ENCODE peak calls at places on chromosomes 5 and 9, in ten cellular contexts. A is keratinocyte; L is heart left ventricle; C is PC-3; E is AG04450; B is brain microvascular endothelial cell; F is effector memory CD4-positive, alpha-beta T cell; V is neuronal stem cell; Q is adrenal gland; D is stomach. R is an unnamed sample.
A peak's percentile ranks its signal among the peaks of the same experiment; 100 is the strongest.

GRCh38 chr9:84869091-84869490 is 199.6 kb downstream of the NTRK2 start:
- DNase-seq in C (no peak), A (no peak), L (no peak), E (no peak), D (no peak), Q (no peak), B (no peak), F (no peak), V (no peak), R (no peak)

GRCh38 chr5:176519810-176520720 is 17.1 kb downstream of the RNF44 start:
- DNase-seq in C (no peak), D (no peak), Q (no peak), E (no peak), A (no peak), V (no peak), L (no peak), B (no peak), F (no peak), R (peak; percentile 19)

GRCh38 chr9:72203205-72203803 is 54.1 kb downstream of the GDA start:
- DNase-seq in Q (no peak), C (peak; percentile 56), F (no peak), D (no peak), V (no peak), A (no peak), E (no peak), B (peak; percentile 25), L (no peak), R (peak; percentile 54)

GRCh38 chr9:23825143-23825531 is 903 bp downstream of the ELAVL2 start:
- DNase-seq in C (no peak), F (no peak), V (no peak), Q (no peak), D (no peak), B (no peak), L (no peak), A (no peak), E (no peak), R (no peak)

GRCh38 chr5:173178369-173178910 is 34.1 kb downstream of the BNIP1 start:
- DNase-seq in C (no peak), V (no peak), D (no peak), F (no peak), B (no peak), E (no peak), L (no peak), Q (no peak), A (no peak), R (peak; percentile 6)

GRCh38 chr5:9337908-9338307 is 208.0 kb downstream of the SEMA5A start:
- DNase-seq in A (no peak), C (peak; percentile 96), B (peak; percentile 64), D (no peak), V (no peak), E (peak; percentile 51), Q (no peak), L (no peak), F (no peak), R (no peak)

GRCh38 chr5:79346420-79346824 is 110.5 kb downstream of the JMY start:
- DNase-seq in Q (no peak), A (no peak), B (peak; percentile 83), F (no peak), L (no peak), E (no peak), V (no peak), D (no peak), C (peak; percentile 95), R (no peak)

GRCh38 chr5:132269635-132270344 is 12.3 kb downstream of the PDLIM4 start:
- DNase-seq in A (no peak), F (no peak), V (no peak), Q (peak; percentile 9), E (no peak), C (no peak), L (no peak), B (no peak), D (no peak), R (no peak)

GRCh38 chr5:132274050-132274869 is 16.8 kb downstream of the PDLIM4 start:
- DNase-seq in B (no peak), E (no peak), F (no peak), L (no peak), D (peak; percentile 14), C (no peak), V (no peak), A (no peak), Q (no peak), R (peak; percentile 81)

GRCh38 chr9:16449331-16449730 is 421.1 kb downstream of the BNC2 start:
- DNase-seq in B (no peak), A (no peak), D (no peak), E (no peak), Q (no peak), L (no peak), C (no peak), F (no peak), V (no peak), R (no peak)

GRCh38 chr5:146048994-146049703 is 56.2 kb downstream of the PLAC8L1 start:
- DNase-seq in A (no peak), Q (peak; percentile 51), F (no peak), L (peak; percentile 36), D (peak; percentile 62), C (peak; percentile 92), E (peak; percentile 65), B (peak; percentile 69), V (peak; percentile 65), R (peak; percentile 80)

GRCh38 chr9:77846957-77847574 is 184.5 kb downstream of the GNAQ start:
- DNase-seq in F (no peak), A (no peak), Q (no peak), D (no peak), B (peak; percentile 55), V (no peak), E (no peak), L (peak; percentile 39), C (peak; percentile 24), R (peak; percentile 21)

GRCh38 chr5:152070591-152070990 is 145.9 kb upstream of the GLRA1 start:
- DNase-seq in L (no peak), A (no peak), B (no peak), D (no peak), V (no peak), F (no peak), Q (no peak), E (no peak), C (no peak), R (no peak)

GRCh38 chr5:167296680-167297079 is 994.8 kb upstream of the WWC1 start:
- DNase-seq in F (no peak), A (no peak), B (peak; percentile 6), D (no peak), C (no peak), Q (no peak), V (no peak), L (no peak), E (no peak), R (peak; percentile 71)

GRCh38 chr5:13910637-13911288 is 33.7 kb downstream of the DNAH5 start:
- DNase-seq in C (no peak), E (no peak), F (no peak), L (no peak), B (no peak), V (no peak), D (no peak), A (no peak), Q (no peak), R (no peak)

GRCh38 chr5:4044881-4045280 is 449.2 kb downstream of the IRX1 start:
- DNase-seq in V (no peak), Q (no peak), L (no peak), D (no peak), E (no peak), B (no peak), C (no peak), F (no peak), A (no peak), R (no peak)

DNA sequence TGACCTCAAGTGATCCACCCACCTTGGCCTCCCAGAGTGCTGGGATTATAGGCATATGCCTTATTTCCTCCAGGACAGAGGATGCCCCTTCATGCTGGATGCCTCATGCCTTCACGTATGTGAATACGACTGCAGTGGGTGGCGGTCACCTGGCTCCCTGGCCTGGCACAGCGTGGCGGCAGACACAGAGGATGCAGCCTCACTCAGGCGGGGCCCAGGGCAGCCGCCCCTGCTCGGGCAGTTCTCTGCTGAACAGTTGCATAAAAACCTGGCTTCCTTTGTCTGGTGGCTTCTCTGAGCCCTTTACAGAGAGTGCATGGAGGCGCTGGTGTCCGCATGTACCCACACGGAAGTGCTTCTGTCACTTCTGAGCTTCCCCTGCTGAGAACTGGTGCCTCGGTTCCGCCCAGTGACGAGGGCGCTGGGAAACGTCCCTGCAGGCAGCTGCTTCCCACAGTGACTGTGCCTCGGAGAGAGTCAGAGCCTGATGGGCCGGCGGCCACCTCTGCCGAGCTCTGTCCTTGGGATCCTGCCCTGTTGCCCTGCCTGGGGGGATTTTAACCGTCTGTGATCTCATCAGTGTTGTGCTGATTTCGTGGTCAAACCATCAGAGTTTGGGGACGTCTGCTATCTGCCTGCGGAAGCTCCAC is 153.2 kb upstream of the COL5A1 start:
- DNase-seq in A (no peak), E (no peak), F (no peak), D (no peak), C (no peak), B (peak; percentile 22), L (peak; percentile 60), Q (no peak), V (no peak), R (no peak)
- H3K4me3 ChIP-seq in A (no peak overlapping the region), E (no peak overlapping the region), F (no peak overlapping the region), D (no peak overlapping the region), C (no peak overlapping the region), B (no peak overlapping the region), L (peak overlapping the region; percentile 13), Q (no peak overlapping the region), V (no peak overlapping the region), R (no peak overlapping the region)

GRCh38 chr5:150753863-150754262 is 5.0 kb downstream of the DCTN4 start:
- DNase-seq in D (no peak), L (no peak), F (no peak), V (no peak), B (no peak), A (no peak), E (no peak), C (no peak), Q (no peak), R (no peak)
- H3K27ac ChIP-seq in D (peak overlapping the region; percentile 65), L (no peak overlapping the region), F (no peak overlapping the region), V (no peak overlapping the region), B (no peak overlapping the region), A (no peak overlapping the region), E (no peak overlapping the region), C (no peak overlapping the region), Q (no peak overlapping the region), R (no peak overlapping the region)

DNA sequence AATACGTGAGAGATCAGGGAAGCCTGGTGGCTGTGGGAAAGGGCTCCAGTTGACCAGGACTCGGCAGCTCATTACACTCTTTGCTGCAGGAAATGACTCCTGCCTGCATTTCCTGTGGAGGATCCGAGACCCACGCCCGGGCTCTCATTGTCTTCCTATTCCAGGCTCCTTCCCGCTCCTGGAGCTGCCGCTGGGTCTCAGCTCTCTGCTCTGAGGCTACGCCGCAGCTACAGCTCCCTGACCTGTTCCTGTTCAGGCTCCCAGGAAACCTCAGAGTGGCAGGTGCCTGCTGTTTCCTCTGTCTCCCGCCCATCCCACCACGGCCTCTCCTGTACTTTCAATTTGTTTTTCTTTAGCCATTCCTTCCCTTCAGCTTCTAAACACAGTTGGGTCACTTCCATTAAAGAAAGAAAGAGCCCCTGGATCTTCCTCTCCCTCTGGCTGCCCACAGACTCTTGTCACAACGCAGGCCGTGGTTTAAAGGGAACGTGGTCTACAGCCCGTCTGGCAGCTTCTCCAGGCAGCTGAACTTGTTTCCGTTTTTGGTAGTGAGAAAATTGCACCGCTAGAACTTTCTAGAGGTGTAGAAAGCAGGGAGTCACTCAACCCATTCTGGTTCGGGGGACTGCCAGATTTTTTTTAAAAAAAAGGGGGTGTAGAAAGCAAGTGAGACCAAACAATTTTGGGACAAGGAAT is 71.4 kb downstream of the IL6ST start:
- DNase-seq in A (no peak), B (no peak), Q (no peak), V (no peak), E (no peak), C (peak; percentile 46), L (peak; percentile 58), F (no peak), D (peak; percentile 33), R (peak; percentile 9)
- H3K4me3 ChIP-seq in A (no peak overlapping the region), B (peak overlapping the region; percentile 51), Q (no peak overlapping the region), V (no peak overlapping the region), E (no peak overlapping the region), C (peak overlapping the region; percentile 62), L (peak overlapping the region; percentile 64), F (peak overlapping the region; percentile 59), D (peak overlapping the region; percentile 30), R (no peak overlapping the region)

GRCh38 chr9:88173378-88173999 is 35.2 kb upstream of the SPATA31C2 start:
- DNase-seq in C (peak; percentile 79), A (peak; percentile 30), L (peak; percentile 56), E (peak; percentile 23), B (peak; percentile 60), V (no peak), D (no peak), F (no peak), Q (no peak), R (peak; percentile 59)
- H3K27ac ChIP-seq in C (no peak overlapping the region), A (no peak overlapping the region), L (no peak overlapping the region), E (no peak overlapping the region), B (no peak overlapping the region), V (no peak overlapping the region), D (no peak overlapping the region), F (no peak overlapping the region), Q (no peak overlapping the region), R (no peak overlapping the region)